ENCODE peak calls at places on chromosome X, in eight cellular contexts. P is cardiac fibroblast, D is uterus, M is HCT116, O is endodermal cell, J is lung, G is AG09309, B is left ventricle myocardium inferior. N is an unnamed sample.

GRCh38 chrX:104205548-104205947 is 39.3 kb downstream of the FAM199X start:
- DNase-seq in M (no peak), B (no peak), G (no peak), P (no peak), D (no peak), J (no peak), O (no peak), N (no peak)

GRCh38 chrX:17242470-17242869 is 132.5 kb upstream of the NHS start:
- DNase-seq in M (peak), P (peak), B (no peak), D (no peak), O (peak), J (peak), G (peak), N (peak)

GRCh38 chrX:13721819-13722527 is 12.4 kb downstream of the TRAPPC2 start:
- DNase-seq in P (peak), M (no peak), O (no peak), G (peak), J (no peak), B (no peak), D (no peak), N (no peak)

GRCh38 chrX:41471786-41472185 is 24.6 kb downstream of the NYX start:
- DNase-seq in P (no peak), O (no peak), G (no peak), M (no peak), J (no peak), B (no peak), D (no peak), N (no peak)

GRCh38 chrX:39856472-39857121 is 241.2 kb downstream of the BCOR start:
- DNase-seq in G (no peak), J (no peak), D (no peak), P (peak), B (no peak), M (no peak), O (no peak), N (no peak)

GRCh38 chrX:129318375-129318774 is 204.9 kb downstream of the SMARCA1 start:
- DNase-seq in P (peak), J (no peak), B (no peak), O (peak), M (peak), G (peak), D (no peak), N (no peak)

GRCh38 chrX:112048707-112049106 is 33.9 kb downstream of the TRPC5 start:
- DNase-seq in P (no peak), D (no peak), O (no peak), M (no peak), J (no peak), G (no peak), B (no peak), N (no peak)

GRCh38 chrX:71178908-71179307 is 34.3 kb downstream of the NLGN3 start:
- DNase-seq in D (peak), B (no peak), J (peak), O (peak), P (peak), G (peak), M (peak), N (no peak)

GRCh38 chrX:13430136-13430827 is 110.4 kb upstream of the ATXN3L start:
- DNase-seq in J (no peak), D (no peak), B (no peak), G (no peak), M (no peak), O (no peak), P (no peak), N (no peak)

DNA sequence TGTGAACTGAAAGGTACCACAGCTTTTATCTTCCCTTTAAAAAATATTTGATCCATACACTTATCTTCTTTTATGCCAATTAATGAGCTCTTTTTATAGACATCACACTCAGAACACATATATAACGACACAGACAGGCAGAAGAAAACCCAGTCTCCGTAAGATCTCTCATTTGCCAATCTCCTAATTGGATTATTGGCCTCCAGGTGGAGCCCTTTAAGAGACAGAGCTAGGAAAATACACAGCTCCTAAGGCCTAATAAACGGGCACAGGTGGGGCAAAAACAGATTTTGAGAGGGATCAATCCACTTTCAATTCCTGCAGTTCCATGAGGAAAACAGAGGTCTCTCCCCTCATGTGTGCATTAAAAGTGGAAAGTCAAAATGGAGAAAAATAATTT is 1495.4 kb downstream of the RPA4 start:
- DNase-seq in O (no peak), B (no peak), D (no peak), P (no peak), J (no peak), M (no peak), G (no peak), N (no peak)
- TF ChIP-seq CTCF in O (peak), B (no peak), D (no peak), P (no peak), J (no peak), M (no peak), G (no peak), N (no peak)

DNA sequence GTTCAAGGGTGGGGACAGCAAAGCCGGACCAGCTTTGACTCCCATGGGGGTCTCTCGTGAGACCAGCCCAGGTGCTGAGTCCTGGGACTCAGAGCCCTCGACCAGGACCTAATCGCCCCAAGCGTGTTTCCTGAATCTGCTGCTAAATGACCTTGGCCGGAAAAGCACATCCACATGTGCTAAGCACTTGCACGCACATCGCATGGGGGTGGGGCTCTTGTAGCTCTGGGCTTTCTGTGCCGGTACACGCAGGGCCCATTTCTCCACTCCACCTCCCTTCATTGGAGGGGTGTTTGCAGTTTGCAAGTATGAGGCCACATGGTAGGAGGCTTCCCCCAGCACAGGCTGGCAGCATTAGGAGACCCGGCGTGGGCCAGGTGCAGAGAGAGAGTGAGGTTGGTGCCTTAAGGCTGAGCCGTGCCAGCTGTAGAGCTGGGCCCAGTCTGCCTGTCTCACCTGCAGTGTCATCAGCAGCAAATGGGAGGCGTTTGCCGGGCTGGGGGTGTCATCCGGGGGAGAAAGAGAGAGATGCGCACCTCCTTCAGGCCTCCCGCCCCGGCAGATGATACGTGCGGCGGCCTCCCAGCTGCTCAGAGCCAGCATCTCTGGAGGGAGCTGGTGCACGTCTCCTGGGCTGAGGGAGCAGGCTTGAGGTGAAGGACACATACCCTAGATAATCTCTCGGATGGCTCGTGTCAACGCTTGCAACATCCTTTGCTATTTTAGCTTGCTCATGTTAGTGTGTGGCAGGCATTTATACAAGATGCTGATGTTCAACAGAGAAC is 45.2 kb upstream of the CLCN4 start:
- DNase-seq in G (no peak), P (peak), M (no peak), B (peak), D (no peak), O (no peak), J (no peak), N (no peak)
- H3K4me3 ChIP-seq in G (no peak), P (no peak), M (no peak), B (no peak), D (no peak), O (no peak), J (no peak), N (no peak)

GRCh38 chrX:123976671-123977316 is 15.3 kb downstream of the STAG2 start:
- DNase-seq in J (no peak), P (peak), M (no peak), B (no peak), G (no peak), D (no peak), O (no peak), N (no peak)
- TF ChIP-seq CTCF in J (peak), P (no peak), M (peak), B (peak), G (peak), D (peak), O (peak), N (peak)

GRCh38 chrX:131746491-131746968 is 202.7 kb downstream of the OR13H1 start:
- DNase-seq in B (no peak), D (peak), O (peak), J (peak), G (no peak), P (no peak), M (peak), N (no peak)
- H3K4me3 ChIP-seq in B (peak), D (peak), O (no peak), J (peak), G (peak), P (no peak), M (no peak), N (peak)

GRCh38 chrX:130665214-130665613 is 237.8 kb downstream of the ENOX2 start:
- DNase-seq in D (no peak), B (no peak), G (no peak), M (no peak), O (no peak), P (no peak), J (no peak), N (no peak)
- TF ChIP-seq CTCF in D (no peak), B (no peak), G (no peak), M (no peak), O (no peak), P (no peak), J (no peak), N (no peak)

GRCh38 chrX:47190445-47191269 is 3.0 kb upstream of the UBA1 start:
- DNase-seq in J (peak), D (peak), P (peak), G (peak), B (peak), M (peak), O (peak), N (peak)
- H3K4me3 ChIP-seq in J (peak), D (peak), P (peak), G (peak), B (peak), M (peak), O (peak), N (peak)

DNA sequence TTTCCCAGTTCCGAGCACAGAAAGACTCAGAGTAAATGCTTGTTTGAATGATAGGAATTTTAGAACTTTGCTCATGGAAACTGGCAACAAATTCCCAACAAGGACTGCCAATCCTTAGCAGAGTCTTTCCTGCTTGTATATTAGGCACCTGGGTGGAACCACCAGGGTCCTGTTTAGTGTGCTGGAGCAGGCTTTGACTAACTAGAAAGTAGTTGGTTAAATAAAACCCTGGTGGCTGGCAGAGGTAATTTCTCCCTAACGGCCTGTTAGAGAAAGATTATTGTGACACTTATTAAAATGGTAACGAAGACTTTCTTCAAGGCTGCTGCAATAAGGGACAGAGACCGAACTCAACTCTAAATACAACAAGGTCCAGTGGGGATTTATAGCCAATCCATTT is 103.6 kb upstream of the TEX13D start:
- DNase-seq in M (no peak), D (no peak), G (no peak), J (no peak), O (no peak), B (no peak), P (no peak), N (no peak)
- TF ChIP-seq CTCF in M (no peak), D (no peak), G (no peak), J (no peak), O (peak), B (no peak), P (no peak), N (peak)

GRCh38 chrX:154459843-154460242 is 1.8 kb downstream of the PLXNA3 start:
- DNase-seq in J (no peak), B (no peak), G (no peak), O (no peak), M (no peak), D (no peak), P (no peak), N (no peak)
- H3K4me3 ChIP-seq in J (no peak), B (peak), G (peak), O (peak), M (no peak), D (peak), P (peak), N (peak)

DNA sequence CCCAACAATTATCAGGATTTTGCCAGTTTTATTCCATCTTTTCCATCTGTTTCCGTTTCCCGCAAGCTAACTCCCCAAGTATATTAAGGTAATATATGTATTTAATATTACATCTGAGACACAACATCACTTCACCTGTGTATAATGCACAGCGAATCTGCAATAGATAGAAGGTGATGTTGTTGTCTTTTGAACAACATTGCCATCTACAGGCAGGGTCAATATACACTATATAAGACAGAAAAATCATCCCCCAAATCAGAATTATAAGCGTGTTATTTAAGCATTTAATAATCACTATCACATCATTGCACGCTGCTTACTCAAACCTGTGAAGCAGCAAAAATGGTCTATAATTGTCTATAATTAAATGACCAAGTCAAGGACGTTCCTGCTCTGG is 1115.5 kb downstream of the NLGN4X start:
- DNase-seq in O (no peak), G (no peak), B (no peak), M (no peak), J (no peak), P (peak), D (no peak), N (peak)
- TF ChIP-seq CTCF in O (peak), G (no peak), B (peak), M (no peak), J (no peak), P (peak), D (no peak), N (peak)

DNA sequence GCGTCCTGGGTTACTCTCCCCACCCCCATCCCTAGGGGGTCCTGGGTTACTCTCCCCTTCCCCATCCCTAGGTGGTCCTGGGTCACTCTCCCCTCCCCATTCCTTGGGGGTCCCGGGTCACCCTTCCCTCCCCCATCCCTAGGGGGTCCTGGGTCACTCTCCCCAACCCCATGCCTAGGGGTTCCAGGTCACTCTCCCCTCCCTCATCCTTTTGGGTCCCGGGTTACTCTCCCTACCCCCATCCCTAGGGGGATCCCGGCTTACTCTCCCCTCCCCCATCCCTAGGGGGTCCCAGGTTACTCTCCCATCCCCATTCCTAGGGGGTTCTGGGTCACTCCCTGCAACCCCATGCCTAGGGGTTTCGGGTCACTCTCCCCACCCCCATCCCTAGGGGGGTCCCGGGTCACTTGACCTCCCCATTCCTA is 1.4 kb downstream of the ASMTL start:
- DNase-seq in G (no peak), P (no peak), D (no peak), M (no peak), O (no peak), J (no peak), B (no peak), N (no peak)
- H3K4me3 ChIP-seq in G (peak), P (no peak), D (no peak), M (peak), O (peak), J (no peak), B (peak), N (no peak)